ENCODE peak calls at places on chromosomes 16 and 17, in ten cellular contexts. U is HepG2, H is stomach, J is GM12878, Q is H1, X is SK-N-SH, Y is ovary, S is tibial nerve, W is suprapubic skin, G is K562. O is an unnamed sample. For H3K27me3, the result is how much of the 10 kb centered on the place peaks cover.

GRCh38 chr17:72446525-72447250 is 325.9 kb downstream of the SOX9 start:
- DNase-seq in G (no peak), U (peak), X (no peak), Y (no peak), S (no peak), H (no peak), W (no peak), J (no peak), Q (no peak), O (no peak)

GRCh38 chr17:80154166-80154565 is 7.2 kb upstream of the EIF4A3 start:
- DNase-seq in S (no peak), G (no peak), W (no peak), Y (no peak), J (no peak), X (no peak), Q (no peak), H (no peak), U (no peak), O (no peak)

GRCh38 chr17:19002191-19002590 is 2.4 kb downstream of the FAM83G start:
- DNase-seq in W (no peak), Q (no peak), Y (no peak), H (no peak), J (no peak), U (no peak), G (no peak), S (no peak), X (no peak), O (no peak)

GRCh38 chr16:82580293-82580900 is 46.4 kb upstream of the CDH13 start:
- DNase-seq in X (peak), Q (no peak), Y (no peak), H (peak), J (no peak), U (peak), S (no peak), W (no peak), G (no peak), O (no peak)

GRCh38 chr16:23302045-23302956 is at the start of gene SCNN1B:
- DNase-seq in W (no peak), Q (no peak), X (peak), S (no peak), Y (no peak), H (peak), U (no peak), J (no peak), G (no peak), O (no peak)

GRCh38 chr16:23317751-23318150 is 15.6 kb downstream of the SCNN1B start:
- DNase-seq in X (no peak), W (no peak), H (no peak), Y (no peak), J (no peak), Q (no peak), U (no peak), S (no peak), G (no peak), O (no peak)

GRCh38 chr16:1538804-1539520 is 5.5 kb downstream of the TMEM204 start:
- DNase-seq in G (no peak), J (no peak), H (no peak), W (no peak), S (no peak), X (peak), Q (no peak), Y (peak), U (no peak), O (no peak)

GRCh38 chr16:67884684-67885083 is at the start of gene NRN1L:
- DNase-seq in S (peak), X (peak), Y (peak), Q (peak), U (no peak), W (peak), H (peak), J (no peak), G (peak), O (peak)

GRCh38 chr17:73419896-73420295 is 108.1 kb upstream of the CDC42EP4 start:
- DNase-seq in G (no peak), S (no peak), U (no peak), X (no peak), J (no peak), W (no peak), Q (no peak), Y (no peak), H (no peak), O (no peak)

GRCh38 chr17:60134396-60135159 is 15.2 kb upstream of the CA4 start:
- DNase-seq in J (no peak), W (peak), Q (no peak), S (no peak), H (peak), X (peak), Y (peak), U (no peak), G (peak), O (no peak)

GRCh38 chr17:34998205-34998604 is 17.9 kb downstream of the LIG3 start:
- DNase-seq in Y (no peak), H (peak), W (peak), U (peak), G (peak), X (peak), S (peak), J (peak), Q (peak), O (peak)

GRCh38 chr17:79832211-79833109 is 6.8 kb downstream of the CBX4 start:
- DNase-seq in G (peak), Y (no peak), X (peak), U (peak), H (peak), W (no peak), S (no peak), J (no peak), Q (no peak), O (no peak)

GRCh38 chr17:69909389-69909788 is 165.6 kb upstream of the KCNJ16 start:
- DNase-seq in X (no peak), W (no peak), H (no peak), Y (no peak), G (no peak), U (no peak), S (no peak), Q (no peak), J (no peak), O (no peak)

GRCh38 chr17:16352303-16352837 is 899 bp downstream of the CENPV start:
- DNase-seq in J (no peak), U (peak), X (peak), G (peak), Y (peak), Q (no peak), S (no peak), H (peak), W (no peak), O (no peak)

GRCh38 chr17:3870871-3871306 is 22.0 kb downstream of the CAMKK1 start:
- DNase-seq in W (no peak), U (no peak), Y (no peak), J (no peak), S (no peak), Q (no peak), G (peak), X (no peak), H (peak), O (no peak)

GRCh38 chr17:64779344-64780095 is 117.4 kb upstream of the SMURF2 start:
- DNase-seq in W (no peak), J (no peak), U (no peak), S (no peak), G (no peak), H (no peak), Y (no peak), X (no peak), Q (no peak), O (no peak)

GRCh38 chr16:89320717-89321501 is 103.4 kb downstream of the ZNF778 start:
- DNase-seq in U (no peak), Q (no peak), W (no peak), G (peak), Y (peak), X (no peak), S (no peak), H (peak), J (no peak), O (no peak)

GRCh38 chr17:27336217-27336616 is 42.3 kb downstream of the WSB1 start:
- DNase-seq in S (no peak), Y (no peak), U (no peak), J (no peak), Q (no peak), G (no peak), H (no peak), X (no peak), W (no peak), O (no peak)

GRCh38 chr17:64223931-64224657 is 39.0 kb downstream of the TEX2 start:
- DNase-seq in Q (no peak), S (no peak), G (no peak), Y (no peak), J (no peak), H (no peak), U (no peak), X (no peak), W (no peak), O (peak)

GRCh38 chr17:19448341-19449268 is 37.6 kb downstream of the RNF112 start:
- DNase-seq in Y (no peak), S (peak), J (no peak), X (peak), Q (no peak), H (no peak), U (peak), W (no peak), G (no peak), O (no peak)

GRCh38 chr17:51434434-51435170 is 174.3 kb downstream of the UTP18 start:
- DNase-seq in W (no peak), S (no peak), H (no peak), Y (no peak), U (no peak), Q (no peak), X (no peak), G (peak), J (no peak), O (no peak)

GRCh38 chr16:87761020-87761506 is 4.7 kb downstream of the KLHDC4 start:
- DNase-seq in J (no peak), H (no peak), Y (no peak), U (no peak), S (no peak), X (no peak), W (no peak), Q (no peak), G (no peak), O (no peak)

GRCh38 chr16:75929056-75929455 is 202.8 kb upstream of the CPHXL start:
- DNase-seq in Q (no peak), S (no peak), J (no peak), H (no peak), Y (no peak), U (no peak), X (no peak), W (no peak), G (no peak), O (no peak)

GRCh38 chr16:62644030-62644812 is 608.0 kb upstream of the CDH8 start:
- DNase-seq in H (no peak), J (no peak), S (no peak), U (no peak), G (no peak), Y (no peak), Q (no peak), W (no peak), X (no peak), O (no peak)

GRCh38 chr16:56102159-56102798 is 89.0 kb upstream of the GNAO1 start:
- DNase-seq in S (no peak), Q (no peak), U (no peak), Y (peak), G (no peak), X (peak), W (no peak), H (no peak), J (no peak), O (peak)

GRCh38 chr16:27232061-27232841 is 28.9 kb downstream of the KDM8 start:
- DNase-seq in U (no peak), G (no peak), J (peak), Q (no peak), S (no peak), H (no peak), Y (peak), X (no peak), W (no peak), O (no peak)

GRCh38 chr17:67425571-67426160 is 48.6 kb downstream of the PITPNC1 start:
- DNase-seq in Y (no peak), G (no peak), W (no peak), H (no peak), S (no peak), X (no peak), U (no peak), J (no peak), Q (no peak), O (no peak)

GRCh38 chr17:67420994-67421393 is 43.9 kb downstream of the PITPNC1 start:
- DNase-seq in X (no peak), W (no peak), Q (no peak), H (no peak), G (no peak), S (no peak), J (no peak), Y (no peak), U (no peak), O (no peak)

GRCh38 chr17:67417507-67417906 is 40.4 kb downstream of the PITPNC1 start:
- DNase-seq in S (no peak), J (no peak), W (no peak), H (no peak), Y (no peak), X (no peak), U (no peak), G (no peak), Q (no peak), O (no peak)

GRCh38 chr17:67422887-67423286 is 45.8 kb downstream of the PITPNC1 start:
- DNase-seq in Y (no peak), J (no peak), H (no peak), U (peak), Q (no peak), S (no peak), G (no peak), W (no peak), X (no peak), O (no peak)

GRCh38 chr17:67421869-67422273 is 44.8 kb downstream of the PITPNC1 start:
- DNase-seq in H (no peak), W (no peak), Y (no peak), G (no peak), J (peak), Q (no peak), S (no peak), X (no peak), U (peak), O (no peak)
- TF ChIP-seq EP300 in H (peak), W (no peak), Y (no peak), G (no peak), J (no peak), Q (no peak), S (peak), X (no peak), U (no peak), O (peak)

GRCh38 chr17:47210105-47210504 is 957 bp downstream of the MYL4 start:
- DNase-seq in G (peak), Q (no peak), U (no peak), J (no peak), H (no peak), S (no peak), Y (no peak), X (no peak), W (no peak), O (no peak)
- H3K27me3 ChIP-seq in G (under half), Q (under half), U (under half), J (under half), H (under half), S (under half), Y (under half), X (under half), W (under half), O (under half)

DNA sequence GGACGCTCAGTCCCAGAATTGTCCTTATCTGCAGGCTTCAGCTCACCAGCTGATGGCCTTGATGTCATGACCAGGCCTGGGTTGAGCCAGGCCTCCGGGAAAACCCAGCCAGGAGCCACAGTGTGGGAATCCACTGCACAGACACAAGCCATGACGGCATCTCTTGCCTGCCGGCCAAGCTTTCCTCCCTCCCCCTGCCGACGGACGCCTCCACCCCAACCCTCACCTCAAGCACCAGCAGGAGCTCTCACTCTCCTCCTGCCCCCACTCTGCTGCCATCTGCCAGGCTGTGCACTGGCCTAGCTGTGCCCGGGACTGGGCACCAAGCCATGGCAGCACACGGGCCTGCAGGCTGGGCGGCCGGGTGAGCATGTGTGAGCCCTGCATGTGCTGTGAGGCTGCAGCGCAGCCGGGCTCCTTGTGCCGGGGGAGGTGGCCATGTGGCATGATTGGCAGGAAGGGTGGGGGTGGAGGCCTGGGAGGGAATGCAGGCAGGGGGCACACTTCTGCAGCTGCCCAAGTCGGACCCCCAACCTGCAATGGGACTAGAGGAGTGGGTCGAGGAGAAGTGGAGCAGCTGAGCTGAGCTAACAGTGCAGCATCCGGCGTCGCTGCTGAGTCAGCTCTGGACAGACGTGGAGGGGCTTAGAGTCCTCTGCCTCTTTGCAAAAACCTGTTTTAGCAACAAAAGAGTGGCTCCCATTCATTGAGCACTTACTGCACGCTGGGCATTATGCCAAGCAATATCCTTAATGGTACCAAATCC is 268.5 kb downstream of the CBLN1 start:
- DNase-seq in X (peak), Y (peak), S (no peak), H (no peak), J (no peak), G (no peak), Q (no peak), U (no peak), W (no peak), O (peak)
- TF ChIP-seq EP300 in X (peak), Y (no peak), S (no peak), H (no peak), J (no peak), G (no peak), Q (no peak), U (no peak), W (no peak), O (no peak)

GRCh38 chr16:85463672-85464071 is 149.4 kb upstream of the GSE1 start:
- DNase-seq in X (no peak), H (no peak), Q (no peak), U (no peak), S (no peak), J (no peak), W (no peak), G (no peak), Y (peak), O (no peak)
- H3K27me3 ChIP-seq in X (under half), H (under half), Q (under half), U (half or more), S (under half), J (under half), W (under half), G (under half), Y (under half), O (under half)

GRCh38 chr17:32609085-32609484 is 122.3 kb downstream of the CDK5R1 start:
- DNase-seq in Y (no peak), J (peak), U (peak), H (peak), X (peak), G (no peak), W (no peak), Q (no peak), S (peak), O (no peak)
- TF ChIP-seq EP300 in Y (no peak), J (no peak), U (no peak), H (no peak), X (no peak), G (no peak), W (no peak), Q (no peak), S (no peak), O (no peak)

GRCh38 chr17:81955058-81955681 is 5.8 kb downstream of the NOTUM start:
- DNase-seq in U (no peak), G (no peak), Y (no peak), W (no peak), X (no peak), S (no peak), J (no peak), H (no peak), Q (no peak), O (no peak)
- H3K27me3 ChIP-seq in U (under half), G (under half), Y (under half), W (under half), X (under half), S (under half), J (under half), H (half or more), Q (under half), O (under half)

GRCh38 chr17:77316191-77316641 is 175.4 kb downstream of the SEC14L1 start:
- DNase-seq in X (peak), U (no peak), W (peak), J (no peak), S (no peak), H (no peak), G (no peak), Y (peak), Q (peak), O (no peak)
- TF ChIP-seq EP300 in X (no peak), U (no peak), W (no peak), J (no peak), S (no peak), H (no peak), G (no peak), Y (no peak), Q (no peak), O (no peak)

GRCh38 chr17:41942626-41943025 is 12.2 kb downstream of the ODAD4 start:
- DNase-seq in S (no peak), J (no peak), H (no peak), G (no peak), Y (no peak), U (no peak), Q (no peak), W (no peak), X (no peak), O (no peak)

GRCh38 chr17:41941158-41941557 is 10.7 kb downstream of the ODAD4 start:
- DNase-seq in X (no peak), Y (no peak), S (no peak), U (no peak), W (no peak), Q (no peak), H (no peak), J (no peak), G (no peak), O (no peak)

GRCh38 chr17:41943492-41943891 is 13.1 kb downstream of the ODAD4 start:
- DNase-seq in Y (no peak), Q (no peak), G (no peak), H (no peak), J (no peak), S (no peak), X (no peak), U (no peak), W (no peak), O (no peak)

GRCh38 chr17:41948747-41949460 is 17.7 kb upstream of the CNP start:
- DNase-seq in Q (no peak), S (no peak), W (no peak), X (no peak), G (no peak), J (no peak), Y (no peak), H (no peak), U (no peak), O (no peak)

DNA sequence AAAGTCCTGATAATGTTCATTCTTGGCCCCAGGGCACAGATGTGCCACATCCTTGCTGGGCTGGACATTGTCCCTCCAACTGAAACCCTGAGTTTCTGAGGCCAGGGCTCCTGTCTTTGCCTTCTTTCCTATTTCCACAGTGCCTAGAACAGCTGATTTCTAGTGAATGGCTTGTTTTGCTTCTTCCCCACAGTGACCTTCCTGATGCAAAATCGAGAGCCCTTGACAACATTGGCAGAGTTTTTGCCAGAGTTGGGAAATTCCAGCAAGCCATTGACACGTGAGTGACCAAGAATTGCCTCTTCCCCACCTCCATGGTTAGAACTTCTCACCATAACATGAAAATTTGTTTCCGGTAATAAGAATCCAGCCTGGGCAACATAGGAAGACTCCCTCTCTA is 14.5 kb downstream of the ODAD4 start:
- DNase-seq in Y (no peak), W (no peak), X (no peak), Q (no peak), U (no peak), H (no peak), G (no peak), S (no peak), J (no peak), O (no peak)
- H3K27me3 ChIP-seq in Y (under half), W (under half), X (under half), Q (under half), U (under half), H (under half), G (under half), S (under half), J (under half), O (under half)

GRCh38 chr16:66402591-66403230 is 24.4 kb upstream of the BEAN1 start:
- DNase-seq in X (no peak), Y (no peak), U (no peak), S (no peak), W (no peak), H (no peak), J (no peak), Q (no peak), G (no peak), O (no peak)
- TF ChIP-seq EP300 in X (no peak), Y (no peak), U (no peak), S (no peak), W (no peak), H (no peak), J (no peak), Q (no peak), G (no peak), O (no peak)